ENCODE peak calls at places on chromosomes 12 and 14, in nine cellular contexts. One of them, this sample, is unnamed.
A peak's percentile ranks its signal among the peaks of the same experiment; 100 is the strongest.

GRCh38 chr12:67069451-67070306 is 199.5 kb upstream of the CAND1 start:
- DNase-seq in iPS-NIHi11: peak; percentile 59
- DNase-seq in activated B cell treated with CpG ODN at 0.5 μM for 24 hours: peak; percentile 18
- DNase-seq in adrenal gland: peak; percentile 25
- DNase-seq in GM04504: no peak
- DNase-seq in hypothalamus: no peak
- DNase-seq in activated CD4-positive, alpha-beta T cell treated with anti-CD3 and anti-CD28 coated beads, Interleukin-2, amount 50 U/mL, for 24 hours: peak; percentile 15
- DNase-seq in GM12891: peak; percentile 23
- DNase-seq in activated gamma-delta T cell: no peak
- DNase-seq in this sample: peak; percentile 85

GRCh38 chr12:57966536-57966935 is 25.2 kb downstream of the ATP23 start:
- DNase-seq in iPS-NIHi11: no peak
- DNase-seq in activated B cell treated with CpG ODN at 0.5 μM for 24 hours: no peak
- DNase-seq in adrenal gland: no peak
- DNase-seq in GM04504: no peak
- DNase-seq in hypothalamus: no peak
- DNase-seq in activated CD4-positive, alpha-beta T cell treated with anti-CD3 and anti-CD28 coated beads, Interleukin-2, amount 50 U/mL, for 24 hours: no peak
- DNase-seq in GM12891: no peak
- DNase-seq in activated gamma-delta T cell: no peak
- DNase-seq in this sample: no peak

GRCh38 chr12:93442411-93443340 is 929 bp upstream of the UBE2N start:
- DNase-seq in iPS-NIHi11: no peak
- DNase-seq in activated B cell treated with CpG ODN at 0.5 μM for 24 hours: no peak
- DNase-seq in adrenal gland: no peak
- DNase-seq in GM04504: no peak
- DNase-seq in hypothalamus: no peak
- DNase-seq in activated CD4-positive, alpha-beta T cell treated with anti-CD3 and anti-CD28 coated beads, Interleukin-2, amount 50 U/mL, for 24 hours: no peak
- DNase-seq in GM12891: no peak
- DNase-seq in activated gamma-delta T cell: no peak
- DNase-seq in this sample: no peak

GRCh38 chr14:103984196-103984595 is 41.9 kb upstream of the RD3L start:
- DNase-seq in iPS-NIHi11: no peak
- DNase-seq in activated B cell treated with CpG ODN at 0.5 μM for 24 hours: no peak
- DNase-seq in adrenal gland: no peak
- DNase-seq in GM04504: no peak
- DNase-seq in hypothalamus: no peak
- DNase-seq in activated CD4-positive, alpha-beta T cell treated with anti-CD3 and anti-CD28 coated beads, Interleukin-2, amount 50 U/mL, for 24 hours: no peak
- DNase-seq in GM12891: no peak
- DNase-seq in activated gamma-delta T cell: no peak
- DNase-seq in this sample: no peak

GRCh38 chr12:55658212-55658611 is 21.5 kb downstream of the OR10P1 start:
- DNase-seq in iPS-NIHi11: no peak
- DNase-seq in activated B cell treated with CpG ODN at 0.5 μM for 24 hours: no peak
- DNase-seq in adrenal gland: no peak
- DNase-seq in GM04504: no peak
- DNase-seq in hypothalamus: no peak
- DNase-seq in activated CD4-positive, alpha-beta T cell treated with anti-CD3 and anti-CD28 coated beads, Interleukin-2, amount 50 U/mL, for 24 hours: no peak
- DNase-seq in GM12891: no peak
- DNase-seq in activated gamma-delta T cell: no peak
- DNase-seq in this sample: no peak

GRCh38 chr14:49863483-49864262 is 11.1 kb upstream of the NEMF start:
- DNase-seq in iPS-NIHi11: no peak
- DNase-seq in activated B cell treated with CpG ODN at 0.5 μM for 24 hours: no peak
- DNase-seq in adrenal gland: peak; percentile 48
- DNase-seq in GM04504: no peak
- DNase-seq in hypothalamus: no peak
- DNase-seq in activated CD4-positive, alpha-beta T cell treated with anti-CD3 and anti-CD28 coated beads, Interleukin-2, amount 50 U/mL, for 24 hours: no peak
- DNase-seq in GM12891: no peak
- DNase-seq in activated gamma-delta T cell: no peak
- DNase-seq in this sample: no peak

GRCh38 chr12:570949-571794 is 92.1 kb downstream of the NINJ2 start:
- DNase-seq in iPS-NIHi11: peak; percentile 81
- DNase-seq in activated B cell treated with CpG ODN at 0.5 μM for 24 hours: peak; percentile 12
- DNase-seq in adrenal gland: peak; percentile 89
- DNase-seq in GM04504: peak; percentile 71
- DNase-seq in hypothalamus: no peak
- DNase-seq in activated CD4-positive, alpha-beta T cell treated with anti-CD3 and anti-CD28 coated beads, Interleukin-2, amount 50 U/mL, for 24 hours: no peak
- DNase-seq in GM12891: no peak
- DNase-seq in activated gamma-delta T cell: no peak
- DNase-seq in this sample: peak; percentile 85

GRCh38 chr14:95107711-95108110 is 49.6 kb downstream of the DICER1 start:
- DNase-seq in iPS-NIHi11: no peak
- DNase-seq in activated B cell treated with CpG ODN at 0.5 μM for 24 hours: no peak
- DNase-seq in adrenal gland: no peak
- DNase-seq in GM04504: no peak
- DNase-seq in hypothalamus: no peak
- DNase-seq in activated CD4-positive, alpha-beta T cell treated with anti-CD3 and anti-CD28 coated beads, Interleukin-2, amount 50 U/mL, for 24 hours: no peak
- DNase-seq in GM12891: no peak
- DNase-seq in activated gamma-delta T cell: no peak
- DNase-seq in this sample: no peak

GRCh38 chr14:22333408-22334274 is 255.4 kb downstream of the DAD1 start:
- DNase-seq in iPS-NIHi11: peak; percentile 32
- DNase-seq in activated B cell treated with CpG ODN at 0.5 μM for 24 hours: no peak
- DNase-seq in adrenal gland: peak; percentile 61
- DNase-seq in GM04504: peak; percentile 8
- DNase-seq in hypothalamus: no peak
- DNase-seq in activated CD4-positive, alpha-beta T cell treated with anti-CD3 and anti-CD28 coated beads, Interleukin-2, amount 50 U/mL, for 24 hours: no peak
- DNase-seq in GM12891: no peak
- DNase-seq in activated gamma-delta T cell: no peak
- DNase-seq in this sample: no peak

GRCh38 chr14:101542391-101542790 is 18.9 kb upstream of the DIO3 start:
- DNase-seq in iPS-NIHi11: no peak
- DNase-seq in activated B cell treated with CpG ODN at 0.5 μM for 24 hours: no peak
- DNase-seq in adrenal gland: no peak
- DNase-seq in GM04504: no peak
- DNase-seq in hypothalamus: no peak
- DNase-seq in activated CD4-positive, alpha-beta T cell treated with anti-CD3 and anti-CD28 coated beads, Interleukin-2, amount 50 U/mL, for 24 hours: no peak
- DNase-seq in GM12891: no peak
- DNase-seq in activated gamma-delta T cell: no peak
- DNase-seq in this sample: no peak

GRCh38 chr12:14129601-14130178 is 148.3 kb upstream of the GRIN2B start:
- DNase-seq in iPS-NIHi11: no peak
- DNase-seq in activated B cell treated with CpG ODN at 0.5 μM for 24 hours: no peak
- DNase-seq in adrenal gland: no peak
- DNase-seq in GM04504: no peak
- DNase-seq in hypothalamus: no peak
- DNase-seq in activated CD4-positive, alpha-beta T cell treated with anti-CD3 and anti-CD28 coated beads, Interleukin-2, amount 50 U/mL, for 24 hours: no peak
- DNase-seq in GM12891: no peak
- DNase-seq in activated gamma-delta T cell: no peak
- DNase-seq in this sample: no peak

GRCh38 chr12:103908877-103909276 is 21.3 kb upstream of the HSP90B1 start:
- DNase-seq in iPS-NIHi11: no peak
- DNase-seq in activated B cell treated with CpG ODN at 0.5 μM for 24 hours: no peak
- DNase-seq in adrenal gland: no peak
- DNase-seq in GM04504: no peak
- DNase-seq in hypothalamus: no peak
- DNase-seq in activated CD4-positive, alpha-beta T cell treated with anti-CD3 and anti-CD28 coated beads, Interleukin-2, amount 50 U/mL, for 24 hours: no peak
- DNase-seq in GM12891: no peak
- DNase-seq in activated gamma-delta T cell: no peak
- DNase-seq in this sample: no peak

GRCh38 chr12:120774169-120774916 is 48.7 kb downstream of the ACADS start:
- DNase-seq in iPS-NIHi11: no peak
- DNase-seq in activated B cell treated with CpG ODN at 0.5 μM for 24 hours: no peak
- DNase-seq in adrenal gland: no peak
- DNase-seq in GM04504: no peak
- DNase-seq in hypothalamus: no peak
- DNase-seq in activated CD4-positive, alpha-beta T cell treated with anti-CD3 and anti-CD28 coated beads, Interleukin-2, amount 50 U/mL, for 24 hours: no peak
- DNase-seq in GM12891: no peak
- DNase-seq in activated gamma-delta T cell: no peak
- DNase-seq in this sample: no peak

GRCh38 chr14:54730156-54730961 is 163.4 kb downstream of the SAMD4A start:
- DNase-seq in iPS-NIHi11: no peak
- DNase-seq in activated B cell treated with CpG ODN at 0.5 μM for 24 hours: no peak
- DNase-seq in adrenal gland: no peak
- DNase-seq in GM04504: peak; percentile 91
- DNase-seq in hypothalamus: no peak
- DNase-seq in activated CD4-positive, alpha-beta T cell treated with anti-CD3 and anti-CD28 coated beads, Interleukin-2, amount 50 U/mL, for 24 hours: peak; percentile 34
- DNase-seq in GM12891: peak; percentile 23
- DNase-seq in activated gamma-delta T cell: no peak
- DNase-seq in this sample: no peak

GRCh38 chr14:104826197-104826857 is 25.4 kb downstream of the ZBTB42 start:
- DNase-seq in iPS-NIHi11: peak; percentile 97
- DNase-seq in activated B cell treated with CpG ODN at 0.5 μM for 24 hours: peak; percentile 97
- DNase-seq in adrenal gland: peak; percentile 93
- DNase-seq in GM04504: peak; percentile 63
- DNase-seq in hypothalamus: peak; percentile 68
- DNase-seq in activated CD4-positive, alpha-beta T cell treated with anti-CD3 and anti-CD28 coated beads, Interleukin-2, amount 50 U/mL, for 24 hours: peak; percentile 88
- DNase-seq in GM12891: peak; percentile 97
- DNase-seq in activated gamma-delta T cell: peak; percentile 91
- DNase-seq in this sample: peak; percentile 85

GRCh38 chr14:38790916-38791315 is 312.1 kb downstream of the SEC23A start:
- DNase-seq in iPS-NIHi11: no peak
- DNase-seq in activated B cell treated with CpG ODN at 0.5 μM for 24 hours: no peak
- DNase-seq in adrenal gland: no peak
- DNase-seq in GM04504: peak; percentile 44
- DNase-seq in hypothalamus: no peak
- DNase-seq in activated CD4-positive, alpha-beta T cell treated with anti-CD3 and anti-CD28 coated beads, Interleukin-2, amount 50 U/mL, for 24 hours: no peak
- DNase-seq in GM12891: no peak
- DNase-seq in activated gamma-delta T cell: no peak
- DNase-seq in this sample: no peak

GRCh38 chr14:76267322-76268012 is 108.5 kb upstream of the ESRRB start:
- DNase-seq in iPS-NIHi11: peak; percentile 89
- DNase-seq in activated B cell treated with CpG ODN at 0.5 μM for 24 hours: no peak
- DNase-seq in adrenal gland: peak; percentile 54
- DNase-seq in GM04504: peak; percentile 13
- DNase-seq in hypothalamus: peak; percentile 7
- DNase-seq in activated CD4-positive, alpha-beta T cell treated with anti-CD3 and anti-CD28 coated beads, Interleukin-2, amount 50 U/mL, for 24 hours: no peak
- DNase-seq in GM12891: peak; percentile 25
- DNase-seq in activated gamma-delta T cell: no peak
- DNase-seq in this sample: peak; percentile 21

GRCh38 chr14:25887251-25887908 is 710.5 kb downstream of the NOVA1 start:
- DNase-seq in iPS-NIHi11: no peak
- DNase-seq in activated B cell treated with CpG ODN at 0.5 μM for 24 hours: no peak
- DNase-seq in adrenal gland: no peak
- DNase-seq in GM04504: no peak
- DNase-seq in hypothalamus: no peak
- DNase-seq in activated CD4-positive, alpha-beta T cell treated with anti-CD3 and anti-CD28 coated beads, Interleukin-2, amount 50 U/mL, for 24 hours: no peak
- DNase-seq in GM12891: no peak
- DNase-seq in activated gamma-delta T cell: no peak
- DNase-seq in this sample: no peak

GRCh38 chr12:46998811-46999368 is 80.5 kb upstream of the PCED1B start:
- DNase-seq in iPS-NIHi11: no peak
- DNase-seq in activated B cell treated with CpG ODN at 0.5 μM for 24 hours: no peak
- DNase-seq in adrenal gland: no peak
- DNase-seq in GM04504: peak; percentile 44
- DNase-seq in hypothalamus: no peak
- DNase-seq in activated CD4-positive, alpha-beta T cell treated with anti-CD3 and anti-CD28 coated beads, Interleukin-2, amount 50 U/mL, for 24 hours: no peak
- DNase-seq in GM12891: no peak
- DNase-seq in activated gamma-delta T cell: no peak
- DNase-seq in this sample: no peak

GRCh38 chr14:24943024-24943423 is 106.9 kb downstream of the STXBP6 start:
- DNase-seq in iPS-NIHi11: peak; percentile 73
- DNase-seq in activated B cell treated with CpG ODN at 0.5 μM for 24 hours: no peak
- DNase-seq in adrenal gland: no peak
- DNase-seq in GM04504: no peak
- DNase-seq in hypothalamus: no peak
- DNase-seq in activated CD4-positive, alpha-beta T cell treated with anti-CD3 and anti-CD28 coated beads, Interleukin-2, amount 50 U/mL, for 24 hours: no peak
- DNase-seq in GM12891: no peak
- DNase-seq in activated gamma-delta T cell: no peak
- DNase-seq in this sample: peak; percentile 91